ENCODE peak calls at places on chromosome 4, in eight cellular contexts. I is NCI-H2081 treated with DMSO at 0.1 percent for 48 hours; D is EH; W is NT2/D1; F is endodermal cell; Z is activated T-helper 1 cell treated with anti-CD3 and anti-CD28 coated beads, Interleukin-12 subunit alpha, Interleukin-12 subunit beta, Interleukin-2, Interleukin-4 antibody, amounts not matched to agents 30 ng/mL and 10 ng/mL and 1 ng/mL, durations not matched to agents 14 hours and 24 hours and 36 hours; B is CD8-positive, alpha-beta T cell; P is CD4-positive, alpha-beta T cell. T is an unnamed sample.

GRCh38 chr4:134326866-134327265 is 125.3 kb upstream of the PABPC4L start:
- DNase-seq in I (no peak), D (no peak), F (no peak), P (no peak), Z (no peak), W (no peak), B (no peak), T (no peak)

GRCh38 chr4:153161599-153161971 is 42.7 kb upstream of the TRIM2 start:
- DNase-seq in I (no peak), D (peak), P (no peak), W (no peak), Z (no peak), F (no peak), B (no peak), T (no peak)

GRCh38 chr4:152045781-152046571 is 285.2 kb upstream of the GATB start:
- DNase-seq in Z (no peak), I (no peak), F (peak), D (peak), W (peak), P (no peak), B (no peak), T (no peak)

GRCh38 chr4:88178633-88179231 is 20.3 kb upstream of the ABCG2 start:
- DNase-seq in P (no peak), F (peak), I (no peak), W (no peak), B (no peak), D (no peak), Z (no peak), T (no peak)

GRCh38 chr4:90226734-90227133 is 99.5 kb downstream of the CCSER1 start:
- DNase-seq in Z (no peak), F (no peak), I (no peak), P (no peak), W (no peak), B (no peak), D (peak), T (no peak)

GRCh38 chr4:44368413-44369167 is 80.0 kb downstream of the KCTD8 start:
- DNase-seq in Z (no peak), I (no peak), W (no peak), B (no peak), F (no peak), D (no peak), P (no peak), T (no peak)

GRCh38 chr4:118308306-118309030 is 44.3 kb downstream of the PRSS12 start:
- DNase-seq in I (no peak), Z (no peak), D (no peak), P (no peak), W (no peak), B (no peak), F (no peak), T (no peak)

GRCh38 chr4:7328913-7329638 is 105.7 kb downstream of the PSAPL1 start:
- DNase-seq in D (peak), W (no peak), B (no peak), P (no peak), Z (no peak), F (peak), I (no peak), T (no peak)

GRCh38 chr4:139768913-139769312 is 103.3 kb downstream of the MGST2 start:
- DNase-seq in D (peak), B (no peak), I (peak), Z (no peak), P (no peak), F (peak), W (no peak), T (no peak)

GRCh38 chr4:92059615-92060014 is 244.2 kb upstream of the GRID2 start:
- DNase-seq in Z (no peak), P (no peak), D (no peak), F (no peak), B (no peak), I (no peak), W (no peak), T (no peak)

GRCh38 chr4:16079046-16079445 is 4.8 kb downstream of the PROM1 start:
- DNase-seq in I (no peak), Z (no peak), F (peak), D (no peak), W (no peak), P (no peak), B (no peak), T (peak)

GRCh38 chr4:84750260-84750955 is 167.5 kb downstream of the CDS1 start:
- DNase-seq in F (no peak), Z (no peak), D (peak), P (no peak), I (no peak), B (no peak), W (peak), T (no peak)

GRCh38 chr4:158760866-158761265 is 8.0 kb upstream of the FNIP2 start:
- DNase-seq in W (no peak), F (no peak), D (peak), B (no peak), I (no peak), P (no peak), Z (no peak), T (no peak)

GRCh38 chr4:123444298-123444731 is 47.7 kb downstream of the SPRY1 start:
- DNase-seq in F (peak), W (peak), Z (peak), D (no peak), B (no peak), P (no peak), I (no peak), T (no peak)

GRCh38 chr4:143667461-143667860 is 33.0 kb downstream of the FREM3 start:
- DNase-seq in I (no peak), D (peak), B (no peak), Z (no peak), W (no peak), P (no peak), F (no peak), T (no peak)

GRCh38 chr4:100299019-100299418 is 108.8 kb upstream of the DDIT4L start:
- DNase-seq in B (no peak), F (no peak), D (peak), I (no peak), W (no peak), P (no peak), Z (no peak), T (no peak)

GRCh38 chr4:183588169-183588675 is 70.8 kb downstream of the RWDD4 start:
- DNase-seq in D (peak), I (no peak), B (no peak), P (no peak), F (no peak), W (no peak), Z (no peak), T (no peak)

GRCh38 chr4:16067515-16067914 is 16.3 kb downstream of the PROM1 start:
- DNase-seq in B (no peak), Z (no peak), P (no peak), W (no peak), F (peak), D (no peak), I (no peak), T (peak)

GRCh38 chr4:136371231-136371630 is 1161.1 kb downstream of the PCDH18 start:
- DNase-seq in F (no peak), I (no peak), Z (no peak), D (no peak), W (no peak), P (no peak), B (no peak), T (no peak)

GRCh38 chr4:124902111-124902510 is 189.6 kb upstream of the ANKRD50 start:
- DNase-seq in P (no peak), W (no peak), I (no peak), B (no peak), F (no peak), D (no peak), Z (no peak), T (no peak)

GRCh38 chr4:95500361-95500760 is 48.4 kb downstream of the UNC5C start:
- DNase-seq in W (no peak), B (no peak), D (no peak), I (no peak), P (no peak), Z (no peak), F (no peak), T (no peak)

GRCh38 chr4:130257271-130257670 is 1161.3 kb downstream of the C4orf33 start:
- DNase-seq in W (no peak), P (no peak), I (no peak), Z (no peak), B (no peak), D (peak), F (no peak), T (no peak)

GRCh38 chr4:169315530-169316306 is 45.0 kb upstream of the SH3RF1 start:
- DNase-seq in W (no peak), Z (no peak), B (no peak), D (peak), F (no peak), P (no peak), I (no peak), T (no peak)

GRCh38 chr4:2245787-2246275 is 3.9 kb upstream of the HAUS3 start:
- DNase-seq in Z (no peak), D (no peak), B (peak), F (no peak), I (no peak), W (no peak), P (no peak), T (no peak)

GRCh38 chr4:85708468-85708867 is 233.5 kb downstream of the ARHGAP24 start:
- DNase-seq in Z (no peak), I (no peak), P (no peak), B (no peak), F (no peak), D (no peak), W (no peak), T (no peak)

GRCh38 chr4:6674500-6675149 is 19.1 kb upstream of the S100P start:
- DNase-seq in I (peak), B (peak), P (peak), D (peak), W (no peak), F (peak), Z (peak), T (no peak)

GRCh38 chr4:80043534-80043933 is 29.5 kb downstream of the ANTXR2 start:
- DNase-seq in P (no peak), F (no peak), I (no peak), B (no peak), W (no peak), Z (no peak), D (no peak), T (no peak)

GRCh38 chr4:153036931-153037330 is 100.8 kb downstream of the FHDC1 start:
- DNase-seq in B (no peak), I (no peak), W (no peak), Z (no peak), P (no peak), F (no peak), D (no peak), T (no peak)

GRCh38 chr4:165872443-165873297 is at the start of gene TLL1:
- DNase-seq in P (no peak), D (peak), Z (no peak), W (no peak), B (no peak), F (peak), I (peak), T (no peak)

GRCh38 chr4:766152-766515 is 59.8 kb downstream of the CPLX1 start:
- DNase-seq in Z (no peak), D (peak), P (no peak), W (no peak), I (no peak), F (no peak), B (no peak), T (no peak)

GRCh38 chr4:125750827-125751466 is 436.2 kb downstream of the FAT4 start:
- DNase-seq in I (no peak), D (peak), W (peak), B (no peak), P (no peak), F (peak), Z (no peak), T (no peak)

GRCh38 chr4:139419388-139419914 is 34.5 kb upstream of the RAB33B start:
- DNase-seq in B (no peak), I (no peak), W (no peak), D (peak), Z (peak), F (no peak), P (peak), T (peak)

GRCh38 chr4:115366390-115366789 is 253.0 kb upstream of the NDST4 start:
- DNase-seq in B (no peak), I (no peak), P (no peak), W (no peak), F (no peak), D (no peak), Z (no peak), T (no peak)

T was measured in breast epithelium.